ENCODE peak calls at places on chromosome 18, in seven cellular contexts. B, N, L, S, C, F and W are unnamed samples.

GRCh38 chr18:75133721-75134645 is 75.0 kb downstream of the PTGR3 start:
- DNase-seq in S (no peak), F (no peak), B (no peak), C (no peak), L (no peak), N (no peak), W (no peak)

GRCh38 chr18:12287131-12287681 is 20.8 kb upstream of the TUBB6 start:
- DNase-seq in L (no peak), C (no peak), S (no peak), N (no peak), F (no peak), B (no peak), W (no peak)

GRCh38 chr18:32086866-32087265 is 4.8 kb upstream of the RNF138 start:
- DNase-seq in L (peak), S (no peak), N (no peak), F (peak), B (peak), C (no peak), W (no peak)

GRCh38 chr18:73564073-73564472 is 583.6 kb downstream of the FBXO15 start:
- DNase-seq in S (no peak), N (no peak), F (peak), C (no peak), B (peak), L (peak), W (peak)

GRCh38 chr18:75538727-75539126 is 111.2 kb upstream of the SMIM21 start:
- DNase-seq in L (peak), B (peak), F (peak), N (no peak), S (no peak), C (no peak), W (no peak)

GRCh38 chr18:55246278-55246677 is 287.0 kb upstream of the CCDC68 start:
- DNase-seq in F (no peak), N (no peak), B (no peak), L (no peak), C (no peak), S (no peak), W (no peak)

GRCh38 chr18:52288403-52289004 is 51.5 kb upstream of the DCC start:
- DNase-seq in S (peak), B (peak), L (no peak), F (peak), N (peak), C (peak), W (no peak)

GRCh38 chr18:49597152-49597551 is 35.3 kb downstream of the LIPG start:
- DNase-seq in F (peak), L (no peak), C (no peak), S (no peak), N (no peak), B (no peak), W (no peak)

GRCh38 chr18:41845563-41845962 is 109.5 kb upstream of the PIK3C3 start:
- DNase-seq in L (no peak), N (no peak), F (no peak), B (no peak), S (no peak), C (no peak), W (no peak)

GRCh38 chr18:56152547-56152946 is 485.8 kb downstream of the TXNL1 start:
- DNase-seq in F (no peak), B (no peak), S (no peak), L (no peak), N (no peak), C (no peak), W (no peak)

GRCh38 chr18:12883003-12883683 is 894 bp downstream of the PTPN2 start:
- DNase-seq in L (no peak), N (no peak), F (no peak), C (no peak), S (no peak), B (no peak), W (no peak)

GRCh38 chr18:70422061-70422965 is 133.5 kb downstream of the SOCS6 start:
- DNase-seq in F (peak), C (peak), N (peak), L (peak), S (peak), B (peak), W (peak)

GRCh38 chr18:63832470-63832869 is 55.0 kb upstream of the SERPINB2 start:
- DNase-seq in C (no peak), B (no peak), S (no peak), N (no peak), F (no peak), L (peak), W (no peak)

GRCh38 chr18:49617329-49617695 is 55.5 kb downstream of the LIPG start:
- DNase-seq in C (no peak), L (no peak), S (no peak), F (no peak), N (no peak), B (no peak), W (no peak)

GRCh38 chr18:811192-812122 is 585 bp downstream of the YES1 start:
- DNase-seq in B (peak), N (no peak), F (peak), S (peak), C (no peak), L (peak), W (no peak)

GRCh38 chr18:78873916-78874505 is 105.6 kb upstream of the SALL3 start:
- DNase-seq in F (no peak), B (no peak), N (no peak), C (no peak), S (no peak), L (no peak), W (no peak)

GRCh38 chr18:46466236-46467160 is 190.5 kb downstream of the LOXHD1 start:
- DNase-seq in N (no peak), F (no peak), S (no peak), L (no peak), B (no peak), C (no peak), W (no peak)

GRCh38 chr18:42417189-42417588 is 462.2 kb downstream of the PIK3C3 start:
- DNase-seq in L (no peak), B (no peak), S (no peak), N (no peak), C (peak), F (no peak), W (no peak)

GRCh38 chr18:48605408-48605845 is 66.6 kb downstream of the CTIF start:
- DNase-seq in S (no peak), C (no peak), N (peak), L (peak), F (peak), B (peak), W (no peak)

GRCh38 chr18:76662621-76663020 is 159.7 kb upstream of the ZNF236 start:
- DNase-seq in F (no peak), C (no peak), N (no peak), L (no peak), S (no peak), B (no peak), W (no peak)

GRCh38 chr18:79802298-79802697 is 4.6 kb downstream of the KCNG2 start:
- DNase-seq in L (no peak), B (no peak), N (no peak), S (no peak), C (no peak), F (no peak), W (no peak)

GRCh38 chr18:24928479-24928878 is 423.5 kb downstream of the ZNF521 start:
- DNase-seq in S (no peak), N (no peak), B (no peak), L (no peak), F (no peak), C (no peak), W (no peak)

GRCh38 chr18:14941256-14941655 is 193.3 kb downstream of the ANKRD30B start:
- DNase-seq in B (no peak), N (no peak), C (no peak), F (no peak), L (no peak), S (no peak), W (no peak)

GRCh38 chr18:47716632-47717185 is 213.8 kb downstream of the SMAD2 start:
- DNase-seq in L (no peak), B (no peak), C (no peak), F (no peak), S (no peak), N (no peak), W (no peak)

GRCh38 chr18:77132369-77133050 is at the start of gene MBP:
- DNase-seq in S (peak), N (no peak), L (no peak), B (no peak), F (no peak), C (peak), W (no peak)

GRCh38 chr18:76482971-76483691 is 11.9 kb downstream of the ZNF516 start:
- DNase-seq in L (no peak), F (no peak), S (no peak), N (no peak), B (no peak), C (no peak), W (no peak)

GRCh38 chr18:79442508-79443221 is 46.9 kb downstream of the NFATC1 start:
- DNase-seq in S (no peak), N (no peak), L (no peak), B (peak), F (peak), C (no peak), W (no peak)

GRCh38 chr18:67705748-67706147 is 189.2 kb upstream of the DSEL start:
- DNase-seq in B (peak), F (peak), N (no peak), C (no peak), S (no peak), L (peak), W (no peak)

GRCh38 chr18:34740724-34741123 is 30.6 kb downstream of the DTNA start:
- DNase-seq in F (no peak), C (no peak), S (no peak), N (no peak), L (no peak), B (no peak), W (no peak)

GRCh38 chr18:32879497-32879896 is 106.7 kb upstream of the KLHL14 start:
- DNase-seq in N (no peak), C (no peak), L (peak), F (no peak), S (no peak), B (no peak), W (no peak)

GRCh38 chr18:45839415-45840395 is 14.2 kb downstream of the SIGLEC15 start:
- DNase-seq in C (peak), N (no peak), F (peak), S (no peak), B (peak), L (peak), W (peak)

GRCh38 chr18:35127201-35127600 is 86.0 kb downstream of the MAPRE2 start:
- DNase-seq in L (no peak), B (peak), S (no peak), N (peak), C (no peak), F (peak), W (no peak)

GRCh38 chr18:52716926-52717325 is 376.9 kb downstream of the DCC start:
- DNase-seq in N (peak), F (peak), B (peak), S (no peak), L (peak), C (no peak), W (no peak)

GRCh38 chr18:38459595-38459994 is 894.0 kb upstream of the CELF4 start:
- DNase-seq in S (no peak), N (no peak), B (no peak), L (no peak), C (no peak), F (no peak), W (no peak)

GRCh38 chr18:57762686-57763085 is 40.4 kb downstream of the ATP8B1 start:
- DNase-seq in N (no peak), C (no peak), B (no peak), S (no peak), F (no peak), L (no peak), W (no peak)
- TF ChIP-seq CTCF in N (no peak), C (no peak), B (no peak), S (no peak), F (no peak), L (no peak), W (no peak)

GRCh38 chr18:62717059-62717849 is 1.9 kb downstream of the PHLPP1 start:
- DNase-seq in B (peak), N (no peak), F (peak), C (no peak), L (peak), S (no peak), W (no peak)
- H3K4me3 ChIP-seq in B (peak), N (no peak), F (peak), C (peak), L (peak), S (peak), W (peak)

DNA sequence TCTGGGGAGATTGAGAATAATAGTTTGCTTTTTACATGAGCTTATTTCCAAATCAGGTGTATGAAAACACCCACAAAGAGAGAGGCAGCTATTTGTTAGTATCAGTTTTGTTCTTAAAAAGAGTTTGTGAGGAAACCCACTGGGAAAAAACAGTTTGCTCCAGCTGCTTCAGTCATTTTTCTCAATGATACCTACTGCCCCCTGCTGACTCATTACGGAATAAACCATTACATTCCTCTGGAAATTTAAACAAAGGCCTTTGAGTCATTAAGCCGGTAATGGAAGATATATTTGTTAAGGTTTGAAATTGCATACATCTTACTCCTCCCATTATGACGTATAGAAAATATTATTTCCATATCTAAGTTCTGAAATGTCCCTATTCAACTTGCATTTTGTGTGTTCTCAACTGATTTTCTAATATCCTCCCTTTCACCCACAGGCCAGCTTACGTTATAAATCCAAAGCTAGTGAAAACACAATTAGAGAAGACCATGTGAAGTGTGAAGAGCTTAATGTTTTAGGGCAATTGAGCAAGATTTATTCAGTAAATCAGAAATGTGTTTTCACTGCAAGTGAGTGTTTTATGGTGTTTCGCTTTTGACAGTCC is 761.6 kb downstream of the DSC3 start:
- DNase-seq in C (no peak), N (peak), F (peak), L (peak), B (peak), S (no peak), W (peak)
- TF ChIP-seq CTCF in C (peak), N (peak), F (peak), L (peak), B (peak), S (peak), W (peak)

GRCh38 chr18:23690505-23691068 is 1.3 kb downstream of the LAMA3 start:
- DNase-seq in N (no peak), L (no peak), C (no peak), B (no peak), F (no peak), S (no peak), W (no peak)
- H3K4me3 ChIP-seq in N (no peak), L (no peak), C (no peak), B (no peak), F (no peak), S (peak), W (peak)

DNA sequence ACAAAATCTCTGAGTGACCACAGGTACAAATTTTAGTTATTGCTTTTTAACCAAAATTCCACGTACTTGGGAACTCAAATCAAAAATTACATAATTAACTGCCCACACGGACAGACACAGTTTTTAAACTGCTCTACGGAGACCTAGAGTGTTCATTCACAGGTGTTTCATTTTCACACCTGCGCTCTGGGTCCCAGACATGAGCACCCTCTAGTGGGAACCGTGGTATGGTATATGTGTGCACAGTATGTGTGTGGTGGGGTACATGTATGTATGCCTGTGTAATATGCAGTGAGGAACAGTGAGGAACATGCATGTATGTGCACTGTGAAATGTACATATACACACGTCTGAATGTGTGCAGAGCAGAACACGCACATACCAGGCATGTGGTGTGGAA is 65.0 kb downstream of the PPP4R1 start:
- DNase-seq in C (no peak), L (no peak), B (no peak), S (no peak), F (no peak), N (no peak), W (no peak)
- TF ChIP-seq CTCF in C (no peak), L (peak), B (no peak), S (no peak), F (peak), N (no peak), W (no peak)